ENCODE peak calls at places on chromosomes 6 and 20, in six cellular contexts. One of them, this sample, is unnamed.

GRCh38 chr20:9374068-9374467 is 140.3 kb upstream of the LAMP5 start:
- DNase-seq in endothelial cell: no peak
- DNase-seq in mesothelial cell of epicardium: no peak
- DNase-seq in HFF-Myc: no peak
- DNase-seq in upper lobe of left lung: no peak
- DNase-seq in progenitor cell of endocrine pancreas: no peak
- DNase-seq in this sample: no peak

GRCh38 chr6:8705435-8706020 is 270.2 kb upstream of the SLC35B3 start:
- DNase-seq in endothelial cell: no peak
- DNase-seq in mesothelial cell of epicardium: no peak
- DNase-seq in progenitor cell of endocrine pancreas: no peak
- DNase-seq in upper lobe of left lung: no peak
- DNase-seq in HFF-Myc: no peak
- DNase-seq in this sample: no peak

GRCh38 chr20:57951549-57951948 is 241.7 kb upstream of the PMEPA1 start:
- DNase-seq in endothelial cell: no peak
- DNase-seq in HFF-Myc: no peak
- DNase-seq in progenitor cell of endocrine pancreas: no peak
- DNase-seq in mesothelial cell of epicardium: no peak
- DNase-seq in upper lobe of left lung: no peak
- DNase-seq in this sample: no peak

GRCh38 chr20:38126146-38126912 is 38.7 kb downstream of the TGM2 start:
- DNase-seq in progenitor cell of endocrine pancreas: no peak
- DNase-seq in endothelial cell: no peak
- DNase-seq in upper lobe of left lung: peak; percentile 20
- DNase-seq in mesothelial cell of epicardium: no peak
- DNase-seq in HFF-Myc: no peak
- DNase-seq in this sample: no peak

GRCh38 chr6:45801471-45802289 is 214.0 kb downstream of the CLIC5 start:
- DNase-seq in progenitor cell of endocrine pancreas: no peak
- DNase-seq in endothelial cell: no peak
- DNase-seq in upper lobe of left lung: no peak
- DNase-seq in mesothelial cell of epicardium: no peak
- DNase-seq in HFF-Myc: no peak
- DNase-seq in this sample: no peak

GRCh38 chr6:158960046-158960445 is 40.0 kb downstream of the RSPH3 start:
- DNase-seq in progenitor cell of endocrine pancreas: no peak
- DNase-seq in HFF-Myc: no peak
- DNase-seq in mesothelial cell of epicardium: no peak
- DNase-seq in endothelial cell: no peak
- DNase-seq in upper lobe of left lung: no peak
- DNase-seq in this sample: no peak

GRCh38 chr6:166775180-166775922 is 148.3 kb upstream of the RPS6KA2 start:
- DNase-seq in endothelial cell: peak; percentile 53
- DNase-seq in upper lobe of left lung: peak; percentile 52
- DNase-seq in HFF-Myc: peak; percentile 30
- DNase-seq in progenitor cell of endocrine pancreas: peak; percentile 39
- DNase-seq in mesothelial cell of epicardium: no peak
- DNase-seq in this sample: peak; percentile 58

GRCh38 chr6:137923866-137924616 is 57.0 kb downstream of the TNFAIP3 start:
- DNase-seq in mesothelial cell of epicardium: no peak
- DNase-seq in endothelial cell: no peak
- DNase-seq in progenitor cell of endocrine pancreas: no peak
- DNase-seq in HFF-Myc: no peak
- DNase-seq in upper lobe of left lung: no peak
- DNase-seq in this sample: no peak

GRCh38 chr6:113551168-113551567 is 306.0 kb upstream of the MARCKS start:
- DNase-seq in mesothelial cell of epicardium: no peak
- DNase-seq in HFF-Myc: no peak
- DNase-seq in endothelial cell: no peak
- DNase-seq in progenitor cell of endocrine pancreas: no peak
- DNase-seq in upper lobe of left lung: no peak
- DNase-seq in this sample: no peak

GRCh38 chr6:166542580-166542912 is 43.9 kb downstream of the RAMACL start:
- DNase-seq in mesothelial cell of epicardium: no peak
- DNase-seq in HFF-Myc: no peak
- DNase-seq in upper lobe of left lung: no peak
- DNase-seq in progenitor cell of endocrine pancreas: no peak
- DNase-seq in endothelial cell: no peak
- DNase-seq in this sample: no peak

GRCh38 chr6:136014454-136015421 is 163.2 kb downstream of the PDE7B start:
- DNase-seq in progenitor cell of endocrine pancreas: no peak
- DNase-seq in upper lobe of left lung: no peak
- DNase-seq in endothelial cell: no peak
- DNase-seq in HFF-Myc: peak; percentile 70
- DNase-seq in mesothelial cell of epicardium: no peak
- DNase-seq in this sample: no peak

GRCh38 chr20:25000268-25000801 is 7.8 kb upstream of the APMAP start:
- DNase-seq in upper lobe of left lung: peak; percentile 83
- DNase-seq in HFF-Myc: no peak
- DNase-seq in endothelial cell: no peak
- DNase-seq in progenitor cell of endocrine pancreas: no peak
- DNase-seq in mesothelial cell of epicardium: peak; percentile 47
- DNase-seq in this sample: no peak

GRCh38 chr20:61865353-61865752 is 200.3 kb downstream of the TAF4 start:
- DNase-seq in progenitor cell of endocrine pancreas: no peak
- DNase-seq in mesothelial cell of epicardium: no peak
- DNase-seq in endothelial cell: no peak
- DNase-seq in upper lobe of left lung: no peak
- DNase-seq in HFF-Myc: no peak
- DNase-seq in this sample: no peak

GRCh38 chr20:57215826-57216471 is 50.5 kb downstream of the BMP7 start:
- DNase-seq in progenitor cell of endocrine pancreas: no peak
- DNase-seq in endothelial cell: no peak
- DNase-seq in mesothelial cell of epicardium: no peak
- DNase-seq in upper lobe of left lung: no peak
- DNase-seq in HFF-Myc: no peak
- DNase-seq in this sample: no peak

DNA sequence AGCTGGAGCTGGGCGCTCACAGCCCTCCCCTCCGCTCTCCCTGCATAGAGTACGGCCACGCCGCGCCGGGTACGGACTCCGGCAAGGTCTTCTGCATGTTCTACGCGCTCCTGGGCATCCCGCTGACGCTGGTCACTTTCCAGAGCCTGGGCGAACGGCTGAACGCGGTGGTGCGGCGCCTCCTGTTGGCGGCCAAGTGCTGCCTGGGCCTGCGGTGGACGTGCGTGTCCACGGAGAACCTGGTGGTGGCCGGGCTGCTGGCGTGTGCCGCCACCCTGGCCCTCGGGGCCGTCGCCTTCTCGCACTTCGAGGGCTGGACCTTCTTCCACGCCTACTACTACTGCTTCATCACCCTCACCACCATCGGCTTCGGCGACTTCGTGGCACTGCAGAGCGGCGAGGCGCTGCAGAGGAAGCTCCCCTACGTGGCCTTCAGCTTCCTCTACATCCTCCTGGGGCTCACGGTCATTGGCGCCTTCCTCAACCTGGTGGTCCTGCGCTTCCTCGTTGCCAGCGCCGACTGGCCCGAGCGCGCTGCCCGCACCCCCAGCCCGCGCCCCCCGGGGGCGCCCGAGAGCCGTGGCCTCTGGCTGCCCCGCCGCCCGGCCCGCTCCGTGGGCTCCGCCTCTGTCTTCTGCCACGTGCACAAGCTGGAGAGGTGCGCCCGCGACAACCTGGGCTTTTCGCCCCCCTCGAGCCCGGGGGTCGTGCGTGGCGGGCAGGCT is 4.6 kb downstream of the KCNK15 start:
- DNase-seq in upper lobe of left lung: no peak
- DNase-seq in progenitor cell of endocrine pancreas: no peak
- DNase-seq in endothelial cell: no peak
- DNase-seq in HFF-Myc: no peak
- DNase-seq in mesothelial cell of epicardium: no peak
- DNase-seq in this sample: no peak
- TF ChIP-seq CTCF in upper lobe of left lung: peak; percentile 47
- TF ChIP-seq CTCF in progenitor cell of endocrine pancreas: no peak
- TF ChIP-seq CTCF in endothelial cell: no peak
- TF ChIP-seq CTCF in HFF-Myc: peak; percentile 22
- TF ChIP-seq CTCF in mesothelial cell of epicardium: no peak
- TF ChIP-seq CTCF in this sample: no peak

GRCh38 chr6:153015094-153015645 is 12.7 kb upstream of the MTRF1L start:
- DNase-seq in progenitor cell of endocrine pancreas: no peak
- DNase-seq in upper lobe of left lung: no peak
- DNase-seq in endothelial cell: no peak
- DNase-seq in mesothelial cell of epicardium: no peak
- DNase-seq in HFF-Myc: no peak
- DNase-seq in this sample: no peak

GRCh38 chr6:153013438-153013837 is 10.9 kb upstream of the MTRF1L start:
- DNase-seq in mesothelial cell of epicardium: no peak
- DNase-seq in progenitor cell of endocrine pancreas: no peak
- DNase-seq in upper lobe of left lung: no peak
- DNase-seq in HFF-Myc: no peak
- DNase-seq in endothelial cell: no peak
- DNase-seq in this sample: no peak

GRCh38 chr6:153016846-153017245 is 14.3 kb upstream of the MTRF1L start:
- DNase-seq in upper lobe of left lung: no peak
- DNase-seq in HFF-Myc: no peak
- DNase-seq in progenitor cell of endocrine pancreas: no peak
- DNase-seq in mesothelial cell of epicardium: no peak
- DNase-seq in endothelial cell: no peak
- DNase-seq in this sample: no peak

GRCh38 chr6:153012856-153013255 is 10.3 kb upstream of the MTRF1L start:
- DNase-seq in progenitor cell of endocrine pancreas: no peak
- DNase-seq in endothelial cell: no peak
- DNase-seq in upper lobe of left lung: no peak
- DNase-seq in mesothelial cell of epicardium: no peak
- DNase-seq in HFF-Myc: no peak
- DNase-seq in this sample: no peak

GRCh38 chr6:153018355-153018754 is 15.8 kb upstream of the MTRF1L start:
- DNase-seq in endothelial cell: no peak
- DNase-seq in HFF-Myc: no peak
- DNase-seq in progenitor cell of endocrine pancreas: no peak
- DNase-seq in upper lobe of left lung: no peak
- DNase-seq in mesothelial cell of epicardium: no peak
- DNase-seq in this sample: no peak
- TF ChIP-seq CTCF in endothelial cell: no peak
- TF ChIP-seq CTCF in HFF-Myc: no peak
- TF ChIP-seq CTCF in progenitor cell of endocrine pancreas: no peak
- TF ChIP-seq CTCF in upper lobe of left lung: no peak
- TF ChIP-seq CTCF in mesothelial cell of epicardium: no peak
- TF ChIP-seq CTCF in this sample: no peak

DNA sequence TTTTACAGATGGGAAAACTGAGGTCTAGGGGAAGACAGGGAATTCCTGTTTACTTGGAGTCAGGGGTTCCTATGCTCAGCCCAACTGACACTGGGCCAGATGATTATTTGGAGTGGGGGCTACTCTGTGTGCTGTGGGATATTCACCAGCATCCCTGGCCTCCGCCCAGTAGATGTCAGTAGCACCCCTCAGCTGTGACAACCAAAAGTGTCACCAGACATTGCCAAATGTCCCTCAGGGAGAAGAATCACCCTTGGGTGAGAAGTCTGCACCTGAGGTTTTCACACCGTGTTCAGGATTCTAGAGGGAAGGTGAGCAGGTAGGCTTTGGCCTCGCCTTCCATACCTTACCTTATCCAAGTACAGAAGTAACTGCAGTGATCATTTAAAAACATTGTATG is 27.6 kb downstream of the CDH26 start:
- DNase-seq in progenitor cell of endocrine pancreas: no peak
- DNase-seq in endothelial cell: no peak
- DNase-seq in upper lobe of left lung: no peak
- DNase-seq in mesothelial cell of epicardium: no peak
- DNase-seq in HFF-Myc: no peak
- DNase-seq in this sample: no peak
- TF ChIP-seq CTCF in progenitor cell of endocrine pancreas: no peak
- TF ChIP-seq CTCF in endothelial cell: no peak
- TF ChIP-seq CTCF in upper lobe of left lung: no peak
- TF ChIP-seq CTCF in mesothelial cell of epicardium: no peak
- TF ChIP-seq CTCF in HFF-Myc: peak; percentile 20
- TF ChIP-seq CTCF in this sample: no peak

DNA sequence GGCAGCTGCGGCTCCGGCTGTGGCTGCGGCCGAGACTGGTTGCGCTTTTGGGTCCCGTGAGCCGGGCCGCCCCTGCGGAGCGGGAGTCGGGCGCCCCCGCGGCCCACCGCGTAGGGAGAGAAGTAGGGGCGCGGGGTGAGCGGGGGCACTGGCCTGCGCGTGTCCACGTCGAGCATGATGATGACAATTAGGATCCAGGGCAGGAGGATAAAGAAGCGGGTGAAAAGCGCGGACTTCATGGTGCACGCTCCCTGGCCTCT is 739 bp downstream of the B3GAT2 start:
- DNase-seq in progenitor cell of endocrine pancreas: no peak
- DNase-seq in endothelial cell: no peak
- DNase-seq in mesothelial cell of epicardium: no peak
- DNase-seq in HFF-Myc: no peak
- DNase-seq in upper lobe of left lung: no peak
- DNase-seq in this sample: no peak
- TF ChIP-seq CTCF in progenitor cell of endocrine pancreas: peak; percentile 28
- TF ChIP-seq CTCF in endothelial cell: peak; percentile 50
- TF ChIP-seq CTCF in mesothelial cell of epicardium: peak; percentile 53
- TF ChIP-seq CTCF in HFF-Myc: no peak
- TF ChIP-seq CTCF in upper lobe of left lung: peak; percentile 26
- TF ChIP-seq CTCF in this sample: no peak

GRCh38 chr20:5947276-5947675 is 3.1 kb downstream of the TRMT6 start:
- DNase-seq in endothelial cell: no peak
- DNase-seq in upper lobe of left lung: peak; percentile 44
- DNase-seq in progenitor cell of endocrine pancreas: no peak
- DNase-seq in mesothelial cell of epicardium: no peak
- DNase-seq in HFF-Myc: no peak
- DNase-seq in this sample: no peak

GRCh38 chr20:5949943-5950270 is 426 bp downstream of the TRMT6 start:
- DNase-seq in mesothelial cell of epicardium: no peak
- DNase-seq in upper lobe of left lung: no peak
- DNase-seq in endothelial cell: no peak
- DNase-seq in HFF-Myc: no peak
- DNase-seq in progenitor cell of endocrine pancreas: no peak
- DNase-seq in this sample: no peak

GRCh38 chr20:5945963-5946362 is 4.4 kb downstream of the TRMT6 start:
- DNase-seq in endothelial cell: no peak
- DNase-seq in upper lobe of left lung: no peak
- DNase-seq in progenitor cell of endocrine pancreas: no peak
- DNase-seq in HFF-Myc: peak; percentile 53
- DNase-seq in mesothelial cell of epicardium: no peak
- DNase-seq in this sample: no peak

GRCh38 chr20:5950271-5951031 is at the start of the genes MCM8 and TRMT6:
- DNase-seq in upper lobe of left lung: peak; percentile 96
- DNase-seq in progenitor cell of endocrine pancreas: peak; percentile 83
- DNase-seq in mesothelial cell of epicardium: peak; percentile 78
- DNase-seq in HFF-Myc: peak; percentile 83
- DNase-seq in endothelial cell: peak; percentile 90
- DNase-seq in this sample: peak; percentile 50
- TF ChIP-seq CTCF in upper lobe of left lung: no peak
- TF ChIP-seq CTCF in progenitor cell of endocrine pancreas: no peak
- TF ChIP-seq CTCF in mesothelial cell of epicardium: no peak
- TF ChIP-seq CTCF in HFF-Myc: no peak
- TF ChIP-seq CTCF in endothelial cell: no peak
- TF ChIP-seq CTCF in this sample: no peak

DNA sequence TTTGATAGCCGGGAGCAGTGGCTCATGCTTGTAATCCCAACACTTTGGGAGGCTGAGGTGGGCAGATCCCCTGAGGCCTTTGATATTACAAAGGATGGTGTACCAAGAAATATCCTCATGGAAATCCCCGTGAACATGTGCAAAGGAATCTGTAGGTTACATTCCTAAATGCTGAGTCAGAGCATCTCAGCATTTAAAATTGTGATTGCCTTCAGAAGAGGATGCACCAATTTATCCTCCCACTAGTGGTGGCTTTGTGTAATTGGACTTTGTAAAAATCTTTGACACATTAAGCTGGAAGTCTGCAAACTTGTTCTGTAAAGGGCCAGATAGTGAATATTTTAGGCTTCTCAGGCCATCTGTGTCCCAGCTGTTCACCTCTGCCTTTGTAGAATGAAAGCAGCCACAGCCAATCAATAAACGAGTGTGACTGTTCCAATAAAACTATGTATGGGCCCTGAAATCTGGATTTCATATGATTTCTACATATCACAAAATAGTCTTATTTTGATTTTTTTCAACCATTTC is 11.8 kb downstream of the TMEM14B start:
- DNase-seq in mesothelial cell of epicardium: no peak
- DNase-seq in endothelial cell: no peak
- DNase-seq in progenitor cell of endocrine pancreas: no peak
- DNase-seq in upper lobe of left lung: no peak
- DNase-seq in HFF-Myc: peak; percentile 95
- DNase-seq in this sample: no peak
- TF ChIP-seq CTCF in mesothelial cell of epicardium: peak; percentile 81
- TF ChIP-seq CTCF in endothelial cell: peak; percentile 78
- TF ChIP-seq CTCF in progenitor cell of endocrine pancreas: peak; percentile 55
- TF ChIP-seq CTCF in upper lobe of left lung: peak; percentile 37
- TF ChIP-seq CTCF in HFF-Myc: peak; percentile 51
- TF ChIP-seq CTCF in this sample: peak; percentile 43